ENCODE peak calls at places on chromosomes 7 and 10, in eight cellular contexts. T, P, G, C, Y, O, I and R are unnamed samples.

GRCh38 chr10:132915411-132915810 is 27.0 kb downstream of the CFAP46 start:
- DNase-seq in G (no peak), P (no peak), I (no peak), Y (peak; percentile 39), C (peak; percentile 82), T (no peak), O (peak; percentile 71), R (no peak)

GRCh38 chr10:36412942-36413341 is 712.5 kb upstream of the ANKRD30A start:
- DNase-seq in I (no peak), C (no peak), O (no peak), P (no peak), G (no peak), Y (no peak), T (no peak), R (no peak)

GRCh38 chr10:34713875-34714274 is 101.2 kb downstream of the PARD3 start:
- DNase-seq in P (no peak), T (no peak), I (no peak), C (no peak), Y (no peak), G (no peak), O (no peak), R (no peak)

GRCh38 chr7:41047789-41048191 is 655.1 kb downstream of the INHBA start:
- DNase-seq in T (peak; percentile 78), P (no peak), G (no peak), O (no peak), I (no peak), Y (no peak), C (peak; percentile 18), R (no peak)

GRCh38 chr10:45589868-45590267 is 82.7 kb downstream of the ZFAND4 start:
- DNase-seq in C (no peak), O (no peak), I (no peak), P (no peak), T (no peak), G (no peak), Y (no peak), R (no peak)

GRCh38 chr10:101736666-101737065 is 39.2 kb downstream of the FGF8 start:
- DNase-seq in O (no peak), I (no peak), T (no peak), P (peak; percentile 61), C (no peak), G (no peak), Y (no peak), R (no peak)

GRCh38 chr10:16867556-16867955 is 50.3 kb upstream of the RSU1 start:
- DNase-seq in T (peak; percentile 43), Y (no peak), C (no peak), I (no peak), O (no peak), G (no peak), P (peak; percentile 57), R (no peak)

GRCh38 chr7:110043514-110043913 is 1047.4 kb upstream of the LRRN3 start:
- DNase-seq in Y (no peak), C (no peak), I (no peak), P (no peak), G (no peak), O (no peak), T (peak; percentile 4), R (no peak)

GRCh38 chr10:43268491-43268890 is 1.6 kb upstream of the RASGEF1A start:
- DNase-seq in Y (no peak), G (no peak), I (no peak), P (no peak), O (no peak), C (no peak), T (no peak), R (no peak)

GRCh38 chr7:84228526-84228925 is 33.9 kb upstream of the SEMA3A start:
- DNase-seq in C (no peak), I (no peak), T (no peak), Y (no peak), O (no peak), P (peak; percentile 78), G (no peak), R (no peak)

GRCh38 chr10:50991496-50992355 is 82.6 kb upstream of the PRKG1 start:
- DNase-seq in C (peak; percentile 87), T (peak; percentile 84), O (peak; percentile 80), I (no peak), G (no peak), P (peak; percentile 58), Y (no peak), R (no peak)

GRCh38 chr10:129963076-129963830 is 821 bp downstream of the EBF3 start:
- DNase-seq in Y (no peak), I (no peak), G (no peak), O (no peak), C (peak; percentile 80), P (peak; percentile 78), T (no peak), R (no peak)

GRCh38 chr10:103276941-103277712 is at the start of gene INA:
- DNase-seq in C (peak; percentile 79), I (no peak), O (peak; percentile 96), P (peak; percentile 94), T (peak; percentile 30), Y (peak; percentile 80), G (no peak), R (no peak)

GRCh38 chr10:51010977-51011376 is 63.3 kb upstream of the PRKG1 start:
- DNase-seq in I (no peak), G (peak; percentile 13), C (no peak), O (no peak), P (peak; percentile 57), T (peak; percentile 63), Y (no peak), R (no peak)

GRCh38 chr7:35991511-35992232 is 161.4 kb upstream of the EEPD1 start:
- DNase-seq in T (no peak), C (no peak), P (no peak), Y (no peak), O (no peak), G (no peak), I (no peak), R (no peak)

GRCh38 chr7:13742719-13743640 is 246.5 kb downstream of the ETV1 start:
- DNase-seq in P (peak; percentile 35), C (no peak), G (peak; percentile 1), I (no peak), T (peak; percentile 78), Y (no peak), O (no peak), R (no peak)

GRCh38 chr10:117461766-117462423 is 80.7 kb upstream of the EMX2 start:
- DNase-seq in G (no peak), I (peak; percentile 97), P (no peak), O (no peak), Y (no peak), C (peak; percentile 41), T (no peak), R (no peak)

GRCh38 chr10:95245425-95246055 is 45.3 kb downstream of the PDLIM1 start:
- DNase-seq in P (no peak), T (no peak), G (no peak), Y (no peak), I (no peak), C (no peak), O (no peak), R (no peak)

GRCh38 chr10:132140167-132140925 is 46.4 kb upstream of the DPYSL4 start:
- DNase-seq in T (no peak), G (no peak), O (peak; percentile 73), P (no peak), C (no peak), I (no peak), Y (peak; percentile 41), R (no peak)

GRCh38 chr10:77789016-77789415 is 137.5 kb downstream of the DLG5 start:
- DNase-seq in Y (no peak), C (no peak), O (peak; percentile 56), T (no peak), G (no peak), P (no peak), I (no peak), R (no peak)

GRCh38 chr10:123974406-123974805 is 82.8 kb upstream of the CPXM2 start:
- DNase-seq in C (no peak), Y (no peak), G (no peak), I (no peak), O (no peak), T (peak; percentile 74), P (no peak), R (no peak)

GRCh38 chr7:12210179-12211053 is 678 bp upstream of the TMEM106B start:
- DNase-seq in C (no peak), Y (peak; percentile 45), G (no peak), O (no peak), I (no peak), P (no peak), T (no peak), R (no peak)

GRCh38 chr10:17394854-17395253 is 59.5 kb downstream of the ST8SIA6 start:
- DNase-seq in G (no peak), C (no peak), O (no peak), P (no peak), Y (no peak), T (no peak), I (no peak), R (no peak)

GRCh38 chr7:158126661-158127060 is 461.0 kb downstream of the PTPRN2 start:
- DNase-seq in Y (peak; percentile 33), T (no peak), I (no peak), O (peak; percentile 73), P (no peak), G (no peak), C (no peak), R (no peak)

GRCh38 chr10:86314616-86315520 is 51.7 kb downstream of the GRID1 start:
- DNase-seq in C (no peak), O (no peak), T (no peak), Y (peak; percentile 30), G (no peak), P (no peak), I (no peak), R (no peak)

GRCh38 chr7:3244241-3244814 is 56.7 kb upstream of the SDK1 start:
- DNase-seq in P (no peak), Y (no peak), O (no peak), I (no peak), C (no peak), T (peak; percentile 88), G (no peak), R (no peak)

GRCh38 chr10:119542990-119543813 is 683 bp upstream of the RGS10 start:
- DNase-seq in O (no peak), G (peak; percentile 51), T (peak; percentile 60), P (peak; percentile 73), I (no peak), C (peak; percentile 92), Y (no peak), R (no peak)

GRCh38 chr10:107091126-107091525 is 73.4 kb downstream of the SORCS1 start:
- DNase-seq in C (no peak), P (peak; percentile 42), I (no peak), Y (no peak), T (no peak), O (no peak), G (no peak), R (no peak)

GRCh38 chr7:157861031-157861491 is 524.3 kb downstream of the DNAJB6 start:
- DNase-seq in T (no peak), O (peak; percentile 79), P (no peak), Y (no peak), C (peak; percentile 62), I (no peak), G (no peak), R (no peak)

GRCh38 chr7:69365588-69366241 is 232.6 kb upstream of the AUTS2 start:
- DNase-seq in P (no peak), C (no peak), T (peak; percentile 7), G (no peak), I (no peak), Y (no peak), O (no peak), R (no peak)